ENCODE peak calls at places on chromosomes 11 and 22, in four cellular contexts. B is GM12891, T is HepG2, D is spleen. L is an unnamed sample.

GRCh38 chr11:35550374-35551036 is 25.1 kb upstream of the PAMR1 start:
- DNase-seq in B (no peak), T (no peak), D (no peak), L (no peak)

GRCh38 chr11:114353448-114353847 is 46.9 kb downstream of the C11orf71 start:
- DNase-seq in B (no peak), T (no peak), D (no peak), L (no peak)

GRCh38 chr11:42344204-42344792 is 884.8 kb upstream of the LRRC4C start:
- DNase-seq in B (no peak), T (no peak), D (no peak), L (no peak)

GRCh38 chr11:76768091-76769047 is 14.8 kb upstream of the TSKU start:
- DNase-seq in B (no peak), T (peak), D (peak), L (peak)

GRCh38 chr11:47409440-47410403 is 1.3 kb downstream of the SLC39A13 start:
- DNase-seq in B (no peak), T (no peak), D (peak), L (no peak)

GRCh38 chr11:4181780-4182721 is 87.5 kb downstream of the RRM1 start:
- DNase-seq in B (peak), T (peak), D (peak), L (peak)

GRCh38 chr11:83827940-83828554 is 541.9 kb upstream of the CCDC90B start:
- DNase-seq in B (no peak), T (peak), D (no peak), L (no peak)

GRCh38 chr22:29310863-29311339 is 4.5 kb downstream of the GAS2L1 start:
- DNase-seq in B (peak), T (peak), D (peak), L (peak)

GRCh38 chr11:69867076-69868002 is 48.1 kb upstream of the FGF3 start:
- DNase-seq in B (no peak), T (no peak), D (no peak), L (no peak)

GRCh38 chr11:1299621-1300020 is 9.8 kb downstream of the TOLLIP start:
- DNase-seq in B (no peak), T (no peak), D (peak), L (peak)

GRCh38 chr11:2816941-2817421 is 68.6 kb downstream of the CDKN1C start:
- DNase-seq in B (no peak), T (no peak), D (peak), L (no peak)

GRCh38 chr22:21856197-21856596 is 11.2 kb downstream of the MAPK1 start:
- DNase-seq in B (no peak), T (no peak), D (no peak), L (no peak)

GRCh38 chr11:9893474-9893873 is 229.6 kb downstream of the SWAP70 start:
- DNase-seq in B (no peak), T (no peak), D (no peak), L (no peak)

GRCh38 chr11:17280494-17281127 is 4.1 kb downstream of the NUCB2 start:
- DNase-seq in B (no peak), T (no peak), D (no peak), L (no peak)

GRCh38 chr11:74926304-74927030 is 22.4 kb downstream of the XRRA1 start:
- DNase-seq in B (no peak), T (no peak), D (no peak), L (no peak)

GRCh38 chr22:43897751-43898261 is 6.0 kb upstream of the PNPLA5 start:
- DNase-seq in B (no peak), T (no peak), D (no peak), L (no peak)

GRCh38 chr11:64007629-64008282 is 21.5 kb downstream of the OTUB1 start:
- DNase-seq in B (no peak), T (peak), D (peak), L (peak)

GRCh38 chr22:50306753-50307749 is at the start of gene PLXNB2:
- DNase-seq in B (peak), T (peak), D (no peak), L (peak)
- TF ChIP-seq POLR2A in B (peak), T (peak), D (no peak), L (no peak)

GRCh38 chr11:120344302-120345004 is 8.2 kb downstream of the ARHGEF12 start:
- DNase-seq in B (peak), T (no peak), D (no peak), L (no peak)
- TF ChIP-seq POLR2AphosphoS5 in B (no peak), T (no peak), D (no peak), L (peak)

DNA sequence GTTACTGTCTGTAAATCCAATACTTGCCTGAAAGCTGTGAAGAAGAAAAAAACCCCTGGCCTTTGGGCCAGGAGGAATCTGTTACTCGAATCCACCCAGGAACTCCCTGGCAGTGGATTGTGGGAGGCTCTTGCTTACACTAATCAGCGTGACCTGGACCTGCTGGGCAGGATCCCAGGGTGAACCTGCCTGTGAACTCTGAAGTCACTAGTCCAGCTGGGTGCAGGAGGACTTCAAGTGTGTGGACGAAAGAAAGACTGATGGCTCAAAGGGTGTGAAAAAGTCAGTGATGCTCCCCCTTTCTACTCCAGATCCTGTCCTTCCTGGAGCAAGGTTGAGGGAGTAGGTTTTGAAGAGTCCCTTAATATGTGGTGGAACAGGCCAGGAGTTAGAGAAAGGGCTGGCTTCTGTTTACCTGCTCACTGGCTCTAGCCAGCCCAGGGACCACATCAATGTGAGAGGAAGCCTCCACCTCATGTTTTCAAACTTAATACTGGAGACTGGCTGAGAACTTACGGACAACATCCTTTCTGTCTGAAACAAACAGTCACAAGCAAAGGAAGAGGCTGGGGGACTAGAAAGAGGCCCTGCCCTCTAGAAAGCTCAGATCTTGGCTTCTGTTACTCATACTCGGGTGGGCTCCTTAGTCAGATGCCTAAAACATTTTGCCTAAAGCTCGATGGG is 13.5 kb downstream of the PIK3IP1 start:
- DNase-seq in B (no peak), T (no peak), D (no peak), L (peak)
- TF ChIP-seq POLR2A in B (no peak), T (no peak), D (no peak), L (no peak)

DNA sequence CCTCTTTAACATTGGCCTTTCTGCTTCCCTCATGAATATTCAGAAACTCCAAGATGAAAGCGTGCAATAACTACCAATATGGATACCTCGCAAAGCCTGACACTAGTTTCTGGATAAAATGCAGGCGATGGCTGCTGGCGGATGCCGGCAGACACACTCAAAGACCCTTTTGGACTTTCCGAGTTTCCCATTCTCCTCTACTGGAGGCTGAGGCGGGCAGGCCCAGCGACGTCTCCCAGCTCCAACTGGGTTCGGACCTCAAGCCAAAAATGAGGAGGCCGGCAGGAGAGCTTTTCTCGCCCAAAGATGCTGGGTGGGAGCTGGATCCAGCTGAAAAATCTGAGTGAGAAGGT is 376 bp upstream of the FEZ1 start:
- DNase-seq in B (no peak), T (no peak), D (no peak), L (no peak)
- TF ChIP-seq POLR2AphosphoS5 in B (no peak), T (no peak), D (no peak), L (no peak)

GRCh38 chr22:23893957-23894709 is at the start of gene MIF:
- DNase-seq in B (peak), T (peak), D (peak), L (peak)

GRCh38 chr22:23896166-23896522 is 2.0 kb downstream of the MIF start:
- DNase-seq in B (no peak), T (no peak), D (no peak), L (no peak)

GRCh38 chr22:23896523-23897186 is 2.5 kb downstream of the MIF start:
- DNase-seq in B (no peak), T (no peak), D (no peak), L (no peak)

GRCh38 chr22:23894710-23895598 is 771 bp downstream of the MIF start:
- DNase-seq in B (peak), T (peak), D (peak), L (peak)

GRCh38 chr22:23895599-23896144 is 1.5 kb downstream of the MIF start:
- DNase-seq in B (no peak), T (no peak), D (no peak), L (no peak)
- TF ChIP-seq POLR2A in B (no peak), T (peak), D (no peak), L (no peak)

GRCh38 chr11:129951201-129951882 is 51.3 kb downstream of the PRDM10 start:
- DNase-seq in B (no peak), T (no peak), D (no peak), L (no peak)
- TF ChIP-seq POLR2AphosphoS5 in B (no peak), T (no peak), D (no peak), L (no peak)

DNA sequence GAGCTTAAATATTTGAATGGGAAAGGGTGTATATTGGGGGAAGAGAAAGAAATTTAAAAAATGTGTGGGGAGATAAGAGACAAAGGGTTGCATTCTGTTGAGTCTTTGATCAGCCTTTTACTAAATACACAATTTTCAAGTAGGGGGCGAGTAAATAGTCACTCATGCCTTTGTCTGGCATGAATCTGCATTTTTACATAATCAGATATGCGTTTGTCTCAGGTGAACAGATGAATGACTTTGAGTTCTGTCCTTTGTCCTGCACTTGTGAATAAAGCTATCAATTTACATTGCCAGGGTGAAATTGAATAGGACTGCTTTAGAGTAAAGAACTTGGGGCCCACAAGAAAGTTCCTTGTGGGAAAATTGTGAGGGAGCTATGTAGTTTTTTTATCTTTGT is 523.6 kb upstream of the LUZP2 start:
- DNase-seq in B (no peak), T (no peak), D (no peak), L (no peak)
- TF ChIP-seq POLR2A in B (no peak), T (no peak), D (no peak), L (no peak)

GRCh38 chr11:62602141-62603071 is 741 bp upstream of the MTA2 start:
- DNase-seq in B (no peak), T (no peak), D (peak), L (peak)
- TF ChIP-seq POLR2AphosphoS5 in B (no peak), T (no peak), D (peak), L (no peak)

GRCh38 chr11:71453911-71454304 is 905 bp downstream of the NADSYN1 start:
- DNase-seq in B (no peak), T (no peak), D (no peak), L (no peak)

GRCh38 chr11:71454470-71455113 is 1.6 kb downstream of the NADSYN1 start:
- DNase-seq in B (no peak), T (no peak), D (peak), L (no peak)

GRCh38 chr11:71452354-71453020 is 516 bp upstream of the NADSYN1 start:
- DNase-seq in B (no peak), T (peak), D (peak), L (peak)

GRCh38 chr11:71451596-71452353 is 1.2 kb upstream of the NADSYN1 start:
- DNase-seq in B (no peak), T (peak), D (no peak), L (no peak)

DNA sequence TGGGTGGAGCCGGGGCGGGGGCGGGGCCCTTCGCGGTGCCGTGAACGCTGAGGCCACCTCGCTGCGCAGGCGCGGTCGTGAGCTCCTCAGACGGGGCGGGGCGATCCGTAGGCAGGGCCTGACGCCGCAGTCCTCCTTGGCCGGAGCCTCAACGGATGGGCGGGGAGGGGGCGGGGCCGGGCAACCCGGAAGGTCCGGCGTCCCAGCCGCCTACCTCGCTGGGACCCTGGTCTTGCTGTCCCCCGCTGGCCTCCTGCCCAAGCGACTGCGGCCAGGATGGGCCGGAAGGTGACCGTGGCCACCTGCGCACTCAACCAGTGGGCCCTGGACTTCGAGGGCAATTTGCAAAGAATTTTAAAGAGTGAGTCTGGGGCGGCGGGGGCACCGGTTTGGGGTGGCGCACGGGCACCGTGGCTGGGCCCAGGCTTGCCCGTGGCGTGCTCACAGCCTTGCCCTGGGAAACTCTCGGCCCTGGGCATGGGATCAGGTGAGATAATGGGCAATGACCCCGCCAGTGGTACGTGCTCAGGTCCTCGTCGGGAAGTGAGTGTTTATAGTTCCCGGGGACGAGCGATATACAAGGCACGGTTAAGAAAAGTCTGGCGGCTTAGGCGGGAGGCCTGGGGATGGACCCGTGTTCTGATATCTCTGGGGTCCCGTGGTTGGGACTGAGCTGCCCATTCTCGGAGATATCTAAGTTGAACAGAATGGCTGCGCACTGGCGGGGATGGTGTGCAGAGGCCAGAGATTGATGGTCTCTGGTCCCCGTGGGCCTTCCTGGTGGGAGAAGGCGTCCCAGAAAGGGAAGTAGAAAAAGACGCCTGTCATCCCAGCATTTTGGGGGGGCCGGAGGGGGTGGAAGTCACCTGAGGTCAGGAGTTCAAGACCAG is at the start of gene NADSYN1:
- DNase-seq in B (peak), T (peak), D (peak), L (peak)
- TF ChIP-seq POLR2A in B (peak), T (no peak), D (no peak), L (no peak)

L was measured in stomach.